ENCODE peak calls at places on chromosome 5, in five cellular contexts. Q, B, T, E and O are unnamed samples.

GRCh38 chr5:464446-464842 is 21.5 kb downstream of the EXOC3 start:
- DNase-seq in Q (no peak), B (no peak), T (no peak), E (no peak), O (no peak)

GRCh38 chr5:120388016-120388781 is 75.9 kb upstream of the PRR16 start:
- DNase-seq in Q (no peak), B (no peak), T (no peak), E (no peak), O (no peak)

GRCh38 chr5:74647096-74647495 is 6.6 kb upstream of the ENC1 start:
- DNase-seq in Q (no peak), B (peak), T (no peak), E (no peak), O (no peak)

GRCh38 chr5:82018462-82018861 is 46.6 kb downstream of the ATG10 start:
- DNase-seq in Q (peak), B (peak), T (no peak), E (no peak), O (peak)

GRCh38 chr5:90020575-90021535 is 388.7 kb downstream of the CETN3 start:
- DNase-seq in Q (no peak), B (peak), T (no peak), E (no peak), O (no peak)

GRCh38 chr5:68331202-68332108 is 115.9 kb downstream of the PIK3R1 start:
- DNase-seq in Q (peak), B (no peak), T (no peak), E (no peak), O (no peak)

GRCh38 chr5:126384985-126385384 is 38.2 kb upstream of the GRAMD2B start:
- DNase-seq in Q (no peak), B (peak), T (no peak), E (no peak), O (no peak)

GRCh38 chr5:40410939-40411635 is 268.6 kb upstream of the PTGER4 start:
- DNase-seq in Q (no peak), B (no peak), T (peak), E (no peak), O (peak)

GRCh38 chr5:5826911-5827310 is 404.4 kb downstream of the ICE1 start:
- DNase-seq in Q (no peak), B (no peak), T (no peak), E (no peak), O (no peak)

GRCh38 chr5:41851116-41851515 is 19.1 kb downstream of the OXCT1 start:
- DNase-seq in Q (no peak), B (no peak), T (no peak), E (no peak), O (no peak)

GRCh38 chr5:61332891-61333350 is 863 bp downstream of the ZSWIM6 start:
- DNase-seq in Q (peak), B (peak), T (no peak), E (peak), O (peak)

GRCh38 chr5:113128931-113129330 is 152.3 kb downstream of the DCP2 start:
- DNase-seq in Q (no peak), B (no peak), T (no peak), E (no peak), O (no peak)

GRCh38 chr5:3101561-3101960 is 350.1 kb upstream of the IRX2 start:
- DNase-seq in Q (no peak), B (no peak), T (no peak), E (no peak), O (no peak)

GRCh38 chr5:95261369-95262175 is 23.3 kb downstream of the MCTP1 start:
- DNase-seq in Q (peak), B (peak), T (no peak), E (no peak), O (peak)